ENCODE peak calls at places on chromosomes 16 and 17, in nine cellular contexts. One of them, this sample, is unnamed.

GRCh38 chr16:86710602-86710950 is 132.2 kb downstream of the FOXL1 start:
- DNase-seq in heart right ventricle: no peak
- DNase-seq in endodermal cell: no peak
- DNase-seq in left ventricle myocardium inferior: no peak
- DNase-seq in stomach: no peak
- DNase-seq in ascending aorta: no peak
- DNase-seq in lung: no peak
- DNase-seq in tibial artery: no peak
- DNase-seq in heart left ventricle: no peak
- DNase-seq in this sample: no peak

GRCh38 chr17:77834170-77835115 is 124.1 kb upstream of the TNRC6C start:
- DNase-seq in heart right ventricle: peak
- DNase-seq in endodermal cell: peak
- DNase-seq in left ventricle myocardium inferior: peak
- DNase-seq in stomach: peak
- DNase-seq in ascending aorta: peak
- DNase-seq in lung: peak
- DNase-seq in tibial artery: peak
- DNase-seq in heart left ventricle: peak
- DNase-seq in this sample: peak

GRCh38 chr16:73569266-73569665 is 521.3 kb upstream of the ZFHX3 start:
- DNase-seq in heart right ventricle: no peak
- DNase-seq in endodermal cell: no peak
- DNase-seq in left ventricle myocardium inferior: no peak
- DNase-seq in stomach: no peak
- DNase-seq in ascending aorta: no peak
- DNase-seq in lung: no peak
- DNase-seq in tibial artery: no peak
- DNase-seq in heart left ventricle: no peak
- DNase-seq in this sample: no peak

GRCh38 chr16:75820672-75821071 is 94.4 kb upstream of the CPHXL start:
- DNase-seq in heart right ventricle: no peak
- DNase-seq in endodermal cell: peak
- DNase-seq in left ventricle myocardium inferior: no peak
- DNase-seq in stomach: no peak
- DNase-seq in ascending aorta: no peak
- DNase-seq in lung: no peak
- DNase-seq in tibial artery: no peak
- DNase-seq in heart left ventricle: no peak
- DNase-seq in this sample: no peak

GRCh38 chr17:59845595-59846390 is 47.0 kb downstream of the TUBD1 start:
- DNase-seq in heart right ventricle: no peak
- DNase-seq in endodermal cell: peak
- DNase-seq in left ventricle myocardium inferior: no peak
- DNase-seq in stomach: peak
- DNase-seq in ascending aorta: no peak
- DNase-seq in lung: peak
- DNase-seq in tibial artery: peak
- DNase-seq in heart left ventricle: no peak
- DNase-seq in this sample: no peak

GRCh38 chr17:34822007-34822737 is 139.1 kb downstream of the CCT6B start:
- DNase-seq in heart right ventricle: no peak
- DNase-seq in endodermal cell: no peak
- DNase-seq in left ventricle myocardium inferior: no peak
- DNase-seq in stomach: no peak
- DNase-seq in ascending aorta: no peak
- DNase-seq in lung: no peak
- DNase-seq in tibial artery: no peak
- DNase-seq in heart left ventricle: no peak
- DNase-seq in this sample: no peak

GRCh38 chr17:38667099-38667786 is 7.5 kb downstream of the EPOP start:
- DNase-seq in heart right ventricle: peak
- DNase-seq in endodermal cell: peak
- DNase-seq in left ventricle myocardium inferior: peak
- DNase-seq in stomach: peak
- DNase-seq in ascending aorta: no peak
- DNase-seq in lung: peak
- DNase-seq in tibial artery: no peak
- DNase-seq in heart left ventricle: peak
- DNase-seq in this sample: peak

GRCh38 chr17:82876149-82876548 is 36.3 kb upstream of the ZNF750 start:
- DNase-seq in heart right ventricle: no peak
- DNase-seq in endodermal cell: no peak
- DNase-seq in left ventricle myocardium inferior: no peak
- DNase-seq in stomach: no peak
- DNase-seq in ascending aorta: no peak
- DNase-seq in lung: no peak
- DNase-seq in tibial artery: no peak
- DNase-seq in heart left ventricle: peak
- DNase-seq in this sample: no peak

GRCh38 chr16:21626659-21627277 is 25.6 kb downstream of the IGSF6 start:
- DNase-seq in heart right ventricle: no peak
- DNase-seq in endodermal cell: peak
- DNase-seq in left ventricle myocardium inferior: no peak
- DNase-seq in stomach: no peak
- DNase-seq in ascending aorta: no peak
- DNase-seq in lung: no peak
- DNase-seq in tibial artery: no peak
- DNase-seq in heart left ventricle: no peak
- DNase-seq in this sample: peak

GRCh38 chr17:55238931-55239297 is 25.8 kb upstream of the HLF start:
- DNase-seq in heart right ventricle: no peak
- DNase-seq in endodermal cell: no peak
- DNase-seq in left ventricle myocardium inferior: no peak
- DNase-seq in stomach: no peak
- DNase-seq in ascending aorta: no peak
- DNase-seq in lung: no peak
- DNase-seq in tibial artery: no peak
- DNase-seq in heart left ventricle: no peak
- DNase-seq in this sample: peak

GRCh38 chr17:15171433-15172047 is 93.6 kb downstream of the PMP22 start:
- DNase-seq in heart right ventricle: peak
- DNase-seq in endodermal cell: peak
- DNase-seq in left ventricle myocardium inferior: peak
- DNase-seq in stomach: peak
- DNase-seq in ascending aorta: peak
- DNase-seq in lung: peak
- DNase-seq in tibial artery: peak
- DNase-seq in heart left ventricle: peak
- DNase-seq in this sample: peak

GRCh38 chr17:36008998-36009665 is 7.8 kb upstream of the CCL15 start:
- DNase-seq in heart right ventricle: no peak
- DNase-seq in endodermal cell: peak
- DNase-seq in left ventricle myocardium inferior: no peak
- DNase-seq in stomach: no peak
- DNase-seq in ascending aorta: no peak
- DNase-seq in lung: no peak
- DNase-seq in tibial artery: no peak
- DNase-seq in heart left ventricle: no peak
- DNase-seq in this sample: peak

GRCh38 chr16:22103371-22103890 is 11.1 kb downstream of the VWA3A start:
- DNase-seq in heart right ventricle: no peak
- DNase-seq in endodermal cell: no peak
- DNase-seq in left ventricle myocardium inferior: no peak
- DNase-seq in stomach: no peak
- DNase-seq in ascending aorta: no peak
- DNase-seq in lung: no peak
- DNase-seq in tibial artery: no peak
- DNase-seq in heart left ventricle: no peak
- DNase-seq in this sample: no peak

GRCh38 chr17:43924558-43924957 is 17.2 kb upstream of the MPP2 start:
- DNase-seq in heart right ventricle: no peak
- DNase-seq in endodermal cell: no peak
- DNase-seq in left ventricle myocardium inferior: no peak
- DNase-seq in stomach: no peak
- DNase-seq in ascending aorta: no peak
- DNase-seq in lung: no peak
- DNase-seq in tibial artery: no peak
- DNase-seq in heart left ventricle: no peak
- DNase-seq in this sample: no peak

GRCh38 chr17:8839410-8839935 is 28.0 kb downstream of the PIK3R6 start:
- DNase-seq in heart right ventricle: no peak
- DNase-seq in endodermal cell: peak
- DNase-seq in left ventricle myocardium inferior: no peak
- DNase-seq in stomach: no peak
- DNase-seq in ascending aorta: no peak
- DNase-seq in lung: no peak
- DNase-seq in tibial artery: peak
- DNase-seq in heart left ventricle: no peak
- DNase-seq in this sample: no peak

GRCh38 chr16:66469932-66470546 is 42.9 kb downstream of the BEAN1 start:
- DNase-seq in heart right ventricle: no peak
- DNase-seq in endodermal cell: peak
- DNase-seq in left ventricle myocardium inferior: no peak
- DNase-seq in stomach: no peak
- DNase-seq in ascending aorta: no peak
- DNase-seq in lung: no peak
- DNase-seq in tibial artery: no peak
- DNase-seq in heart left ventricle: no peak
- DNase-seq in this sample: no peak
- H3K4me3 ChIP-seq in heart right ventricle: no peak
- H3K4me3 ChIP-seq in endodermal cell: no peak
- H3K4me3 ChIP-seq in left ventricle myocardium inferior: no peak
- H3K4me3 ChIP-seq in stomach: no peak
- H3K4me3 ChIP-seq in ascending aorta: no peak
- H3K4me3 ChIP-seq in lung: no peak
- H3K4me3 ChIP-seq in tibial artery: no peak
- H3K4me3 ChIP-seq in heart left ventricle: no peak
- H3K4me3 ChIP-seq in this sample: no peak

GRCh38 chr17:76491271-76492184 is 9.7 kb downstream of the RHBDF2 start:
- DNase-seq in heart right ventricle: peak
- DNase-seq in endodermal cell: no peak
- DNase-seq in left ventricle myocardium inferior: no peak
- DNase-seq in stomach: no peak
- DNase-seq in ascending aorta: no peak
- DNase-seq in lung: no peak
- DNase-seq in tibial artery: no peak
- DNase-seq in heart left ventricle: peak
- DNase-seq in this sample: no peak

GRCh38 chr17:76495663-76496400 is 5.4 kb downstream of the RHBDF2 start:
- DNase-seq in heart right ventricle: peak
- DNase-seq in endodermal cell: no peak
- DNase-seq in left ventricle myocardium inferior: no peak
- DNase-seq in stomach: no peak
- DNase-seq in ascending aorta: no peak
- DNase-seq in lung: no peak
- DNase-seq in tibial artery: no peak
- DNase-seq in heart left ventricle: no peak
- DNase-seq in this sample: peak

GRCh38 chr17:76492989-76493501 is 8.2 kb downstream of the RHBDF2 start:
- DNase-seq in heart right ventricle: peak
- DNase-seq in endodermal cell: no peak
- DNase-seq in left ventricle myocardium inferior: peak
- DNase-seq in stomach: peak
- DNase-seq in ascending aorta: peak
- DNase-seq in lung: peak
- DNase-seq in tibial artery: peak
- DNase-seq in heart left ventricle: peak
- DNase-seq in this sample: no peak

GRCh38 chr17:76492250-76492988 is 8.8 kb downstream of the RHBDF2 start:
- DNase-seq in heart right ventricle: peak
- DNase-seq in endodermal cell: no peak
- DNase-seq in left ventricle myocardium inferior: no peak
- DNase-seq in stomach: no peak
- DNase-seq in ascending aorta: no peak
- DNase-seq in lung: no peak
- DNase-seq in tibial artery: no peak
- DNase-seq in heart left ventricle: no peak
- DNase-seq in this sample: no peak

GRCh38 chr17:76493505-76494167 is 7.6 kb downstream of the RHBDF2 start:
- DNase-seq in heart right ventricle: peak
- DNase-seq in endodermal cell: no peak
- DNase-seq in left ventricle myocardium inferior: no peak
- DNase-seq in stomach: peak
- DNase-seq in ascending aorta: no peak
- DNase-seq in lung: no peak
- DNase-seq in tibial artery: peak
- DNase-seq in heart left ventricle: no peak
- DNase-seq in this sample: no peak
- H3K27ac ChIP-seq in heart right ventricle: peak
- H3K27ac ChIP-seq in endodermal cell: no peak
- H3K27ac ChIP-seq in left ventricle myocardium inferior: peak
- H3K27ac ChIP-seq in stomach: peak
- H3K27ac ChIP-seq in ascending aorta: peak
- H3K27ac ChIP-seq in lung: peak
- H3K27ac ChIP-seq in tibial artery: peak
- H3K27ac ChIP-seq in heart left ventricle: peak
- H3K27ac ChIP-seq in this sample: no peak

GRCh38 chr16:8885674-8886592 is 3.8 kb downstream of the LITAFD start:
- DNase-seq in heart right ventricle: no peak
- DNase-seq in endodermal cell: peak
- DNase-seq in left ventricle myocardium inferior: no peak
- DNase-seq in stomach: no peak
- DNase-seq in ascending aorta: no peak
- DNase-seq in lung: no peak
- DNase-seq in tibial artery: no peak
- DNase-seq in heart left ventricle: no peak
- DNase-seq in this sample: no peak
- TF ChIP-seq CTCF in heart right ventricle: no peak
- TF ChIP-seq CTCF in endodermal cell: peak
- TF ChIP-seq CTCF in left ventricle myocardium inferior: no peak
- TF ChIP-seq CTCF in stomach: no peak
- TF ChIP-seq CTCF in ascending aorta: no peak
- TF ChIP-seq CTCF in lung: no peak
- TF ChIP-seq CTCF in tibial artery: no peak
- TF ChIP-seq CTCF in heart left ventricle: no peak
- TF ChIP-seq CTCF in this sample: no peak

GRCh38 chr17:49022391-49022941 is 25.3 kb downstream of the IGF2BP1 start:
- DNase-seq in heart right ventricle: no peak
- DNase-seq in endodermal cell: peak
- DNase-seq in left ventricle myocardium inferior: no peak
- DNase-seq in stomach: no peak
- DNase-seq in ascending aorta: no peak
- DNase-seq in lung: no peak
- DNase-seq in tibial artery: peak
- DNase-seq in heart left ventricle: no peak
- DNase-seq in this sample: peak

GRCh38 chr17:49020609-49021008 is 23.4 kb downstream of the IGF2BP1 start:
- DNase-seq in heart right ventricle: no peak
- DNase-seq in endodermal cell: peak
- DNase-seq in left ventricle myocardium inferior: no peak
- DNase-seq in stomach: no peak
- DNase-seq in ascending aorta: no peak
- DNase-seq in lung: no peak
- DNase-seq in tibial artery: peak
- DNase-seq in heart left ventricle: no peak
- DNase-seq in this sample: no peak

GRCh38 chr17:49018673-49019215 is 21.6 kb downstream of the IGF2BP1 start:
- DNase-seq in heart right ventricle: no peak
- DNase-seq in endodermal cell: peak
- DNase-seq in left ventricle myocardium inferior: no peak
- DNase-seq in stomach: no peak
- DNase-seq in ascending aorta: no peak
- DNase-seq in lung: no peak
- DNase-seq in tibial artery: no peak
- DNase-seq in heart left ventricle: no peak
- DNase-seq in this sample: no peak

GRCh38 chr17:49021768-49022103 is 24.6 kb downstream of the IGF2BP1 start:
- DNase-seq in heart right ventricle: no peak
- DNase-seq in endodermal cell: no peak
- DNase-seq in left ventricle myocardium inferior: no peak
- DNase-seq in stomach: no peak
- DNase-seq in ascending aorta: no peak
- DNase-seq in lung: no peak
- DNase-seq in tibial artery: no peak
- DNase-seq in heart left ventricle: no peak
- DNase-seq in this sample: no peak

GRCh38 chr17:49021095-49021767 is 24.0 kb downstream of the IGF2BP1 start:
- DNase-seq in heart right ventricle: no peak
- DNase-seq in endodermal cell: peak
- DNase-seq in left ventricle myocardium inferior: no peak
- DNase-seq in stomach: no peak
- DNase-seq in ascending aorta: no peak
- DNase-seq in lung: no peak
- DNase-seq in tibial artery: peak
- DNase-seq in heart left ventricle: no peak
- DNase-seq in this sample: no peak
- H3K4me3 ChIP-seq in heart right ventricle: no peak
- H3K4me3 ChIP-seq in endodermal cell: peak
- H3K4me3 ChIP-seq in left ventricle myocardium inferior: no peak
- H3K4me3 ChIP-seq in stomach: no peak
- H3K4me3 ChIP-seq in ascending aorta: no peak
- H3K4me3 ChIP-seq in lung: no peak
- H3K4me3 ChIP-seq in tibial artery: no peak
- H3K4me3 ChIP-seq in heart left ventricle: no peak
- H3K4me3 ChIP-seq in this sample: no peak